ENCODE peak calls at places on chromosomes 6 and 20, in nine cellular contexts. One of them, this sample, is unnamed.

GRCh38 chr6:105178110-105178509 is 1.7 kb downstream of the POPDC3 start:
- DNase-seq in RWPE1: peak
- DNase-seq in keratinocyte: no peak
- DNase-seq in dorsolateral prefrontal cortex: no peak
- DNase-seq in AG10803: peak
- DNase-seq in astrocyte of the cerebellum: no peak
- DNase-seq in adrenal gland: no peak
- DNase-seq in PC-9: no peak
- DNase-seq in uterus: no peak
- DNase-seq in this sample: no peak

GRCh38 chr6:170062209-170062903 is 228.5 kb downstream of the DLL1 start:
- DNase-seq in PC-9: no peak
- DNase-seq in adrenal gland: no peak
- DNase-seq in AG10803: no peak
- DNase-seq in uterus: no peak
- DNase-seq in keratinocyte: no peak
- DNase-seq in astrocyte of the cerebellum: no peak
- DNase-seq in RWPE1: no peak
- DNase-seq in dorsolateral prefrontal cortex: no peak
- DNase-seq in this sample: no peak

GRCh38 chr6:111942561-111942960 is 69.3 kb upstream of the FYN start:
- DNase-seq in adrenal gland: no peak
- DNase-seq in keratinocyte: no peak
- DNase-seq in uterus: no peak
- DNase-seq in AG10803: no peak
- DNase-seq in astrocyte of the cerebellum: no peak
- DNase-seq in RWPE1: no peak
- DNase-seq in dorsolateral prefrontal cortex: no peak
- DNase-seq in PC-9: no peak
- DNase-seq in this sample: no peak

GRCh38 chr6:21935561-21936028 is 342.0 kb downstream of the SOX4 start:
- DNase-seq in AG10803: peak
- DNase-seq in RWPE1: no peak
- DNase-seq in uterus: no peak
- DNase-seq in PC-9: peak
- DNase-seq in keratinocyte: no peak
- DNase-seq in astrocyte of the cerebellum: no peak
- DNase-seq in dorsolateral prefrontal cortex: no peak
- DNase-seq in adrenal gland: peak
- DNase-seq in this sample: peak

GRCh38 chr6:44161997-44162338 is 3.3 kb downstream of the CAPN11 start:
- DNase-seq in RWPE1: peak
- DNase-seq in dorsolateral prefrontal cortex: no peak
- DNase-seq in adrenal gland: peak
- DNase-seq in keratinocyte: no peak
- DNase-seq in uterus: no peak
- DNase-seq in PC-9: no peak
- DNase-seq in astrocyte of the cerebellum: no peak
- DNase-seq in AG10803: peak
- DNase-seq in this sample: no peak

GRCh38 chr6:84280030-84280429 is 52.6 kb upstream of the CEP162 start:
- DNase-seq in RWPE1: peak
- DNase-seq in AG10803: peak
- DNase-seq in adrenal gland: no peak
- DNase-seq in dorsolateral prefrontal cortex: no peak
- DNase-seq in PC-9: no peak
- DNase-seq in uterus: no peak
- DNase-seq in astrocyte of the cerebellum: no peak
- DNase-seq in keratinocyte: no peak
- DNase-seq in this sample: no peak

GRCh38 chr20:13261460-13262301 is 40.6 kb downstream of the ISM1 start:
- DNase-seq in astrocyte of the cerebellum: peak
- DNase-seq in RWPE1: peak
- DNase-seq in adrenal gland: peak
- DNase-seq in AG10803: peak
- DNase-seq in uterus: peak
- DNase-seq in PC-9: peak
- DNase-seq in dorsolateral prefrontal cortex: no peak
- DNase-seq in keratinocyte: no peak
- DNase-seq in this sample: peak

GRCh38 chr6:150301871-150302800 is 66.7 kb upstream of the IYD start:
- DNase-seq in dorsolateral prefrontal cortex: no peak
- DNase-seq in adrenal gland: no peak
- DNase-seq in uterus: no peak
- DNase-seq in AG10803: peak
- DNase-seq in PC-9: peak
- DNase-seq in RWPE1: peak
- DNase-seq in astrocyte of the cerebellum: peak
- DNase-seq in keratinocyte: no peak
- DNase-seq in this sample: peak

GRCh38 chr20:57710841-57711240 is 1.0 kb upstream of the PMEPA1 start:
- DNase-seq in adrenal gland: no peak
- DNase-seq in uterus: no peak
- DNase-seq in keratinocyte: no peak
- DNase-seq in RWPE1: no peak
- DNase-seq in PC-9: no peak
- DNase-seq in AG10803: no peak
- DNase-seq in astrocyte of the cerebellum: no peak
- DNase-seq in dorsolateral prefrontal cortex: no peak
- DNase-seq in this sample: peak

GRCh38 chr20:57707849-57708693 is 1.7 kb downstream of the PMEPA1 start:
- DNase-seq in uterus: no peak
- DNase-seq in astrocyte of the cerebellum: no peak
- DNase-seq in PC-9: no peak
- DNase-seq in RWPE1: no peak
- DNase-seq in keratinocyte: no peak
- DNase-seq in AG10803: no peak
- DNase-seq in dorsolateral prefrontal cortex: no peak
- DNase-seq in adrenal gland: no peak
- DNase-seq in this sample: peak

GRCh38 chr20:57709823-57710799 is at the start of gene PMEPA1:
- DNase-seq in PC-9: peak
- DNase-seq in uterus: peak
- DNase-seq in astrocyte of the cerebellum: peak
- DNase-seq in adrenal gland: peak
- DNase-seq in AG10803: peak
- DNase-seq in RWPE1: peak
- DNase-seq in dorsolateral prefrontal cortex: peak
- DNase-seq in keratinocyte: no peak
- DNase-seq in this sample: peak

GRCh38 chr20:57707320-57707719 is 2.5 kb downstream of the PMEPA1 start:
- DNase-seq in RWPE1: no peak
- DNase-seq in keratinocyte: no peak
- DNase-seq in AG10803: no peak
- DNase-seq in astrocyte of the cerebellum: no peak
- DNase-seq in uterus: no peak
- DNase-seq in dorsolateral prefrontal cortex: no peak
- DNase-seq in adrenal gland: no peak
- DNase-seq in PC-9: no peak
- DNase-seq in this sample: peak

GRCh38 chr20:57708694-57709673 is 831 bp downstream of the PMEPA1 start:
- DNase-seq in adrenal gland: peak
- DNase-seq in RWPE1: no peak
- DNase-seq in AG10803: no peak
- DNase-seq in keratinocyte: no peak
- DNase-seq in astrocyte of the cerebellum: no peak
- DNase-seq in dorsolateral prefrontal cortex: no peak
- DNase-seq in uterus: peak
- DNase-seq in PC-9: no peak
- DNase-seq in this sample: peak
- TF ChIP-seq CTCF in adrenal gland: no peak
- TF ChIP-seq CTCF in RWPE1: no peak
- TF ChIP-seq CTCF in AG10803: no peak
- TF ChIP-seq CTCF in keratinocyte: no peak
- TF ChIP-seq CTCF in astrocyte of the cerebellum: no peak
- TF ChIP-seq CTCF in dorsolateral prefrontal cortex: no peak
- TF ChIP-seq CTCF in uterus: no peak
- TF ChIP-seq CTCF in PC-9: no peak
- TF ChIP-seq CTCF in this sample: no peak

GRCh38 chr20:60049601-60050000 is 91.4 kb downstream of the CDH26 start:
- DNase-seq in AG10803: no peak
- DNase-seq in dorsolateral prefrontal cortex: no peak
- DNase-seq in RWPE1: peak
- DNase-seq in astrocyte of the cerebellum: no peak
- DNase-seq in uterus: no peak
- DNase-seq in keratinocyte: peak
- DNase-seq in adrenal gland: no peak
- DNase-seq in PC-9: no peak
- DNase-seq in this sample: no peak

GRCh38 chr20:60053125-60053812 is 95.0 kb downstream of the CDH26 start:
- DNase-seq in adrenal gland: no peak
- DNase-seq in RWPE1: no peak
- DNase-seq in astrocyte of the cerebellum: no peak
- DNase-seq in uterus: no peak
- DNase-seq in AG10803: no peak
- DNase-seq in keratinocyte: no peak
- DNase-seq in dorsolateral prefrontal cortex: no peak
- DNase-seq in PC-9: no peak
- DNase-seq in this sample: no peak

GRCh38 chr20:60052322-60052721 is 94.1 kb downstream of the CDH26 start:
- DNase-seq in RWPE1: no peak
- DNase-seq in keratinocyte: no peak
- DNase-seq in uterus: no peak
- DNase-seq in AG10803: no peak
- DNase-seq in dorsolateral prefrontal cortex: no peak
- DNase-seq in PC-9: no peak
- DNase-seq in adrenal gland: no peak
- DNase-seq in astrocyte of the cerebellum: no peak
- DNase-seq in this sample: no peak

GRCh38 chr20:60048634-60049578 is 90.7 kb downstream of the CDH26 start:
- DNase-seq in RWPE1: peak
- DNase-seq in adrenal gland: no peak
- DNase-seq in uterus: no peak
- DNase-seq in PC-9: no peak
- DNase-seq in dorsolateral prefrontal cortex: no peak
- DNase-seq in astrocyte of the cerebellum: no peak
- DNase-seq in AG10803: no peak
- DNase-seq in keratinocyte: no peak
- DNase-seq in this sample: no peak

DNA sequence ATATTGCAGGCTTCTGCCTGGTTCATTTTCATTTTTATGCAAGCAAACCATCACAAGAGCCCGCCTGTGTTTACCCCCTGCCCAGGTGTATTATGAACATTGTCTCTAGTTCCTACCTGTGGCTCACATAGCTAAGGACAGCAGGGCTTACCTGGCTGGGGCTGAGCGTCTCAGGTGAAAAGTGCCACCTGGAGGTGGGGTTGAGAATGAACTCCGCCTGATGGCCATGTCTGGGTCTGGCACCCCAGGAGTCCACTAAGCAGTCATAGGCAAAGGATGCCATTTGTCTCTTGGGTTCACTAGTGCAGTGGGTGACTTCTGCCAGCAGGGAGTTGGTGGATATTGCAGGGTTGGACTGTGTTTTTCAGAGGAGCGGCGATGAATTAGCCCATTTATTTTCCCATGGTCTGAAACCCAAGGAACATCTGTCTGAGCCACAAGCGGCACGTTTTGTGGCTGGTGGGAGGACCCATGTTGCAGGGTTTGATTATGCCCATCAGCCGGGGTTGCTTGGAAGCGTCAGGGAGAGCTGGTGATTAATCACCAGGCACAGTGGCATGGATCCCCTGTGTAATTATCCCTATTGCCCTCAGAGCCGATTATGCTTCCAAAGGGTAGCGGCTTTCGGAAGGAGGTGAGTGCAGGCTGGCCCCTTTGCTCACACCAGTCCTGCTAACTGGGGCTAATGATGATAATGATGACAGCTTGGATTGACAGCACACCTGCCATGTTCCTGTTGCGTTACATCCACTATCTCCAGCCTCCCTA is 92.2 kb downstream of the CDH26 start:
- DNase-seq in keratinocyte: peak
- DNase-seq in adrenal gland: no peak
- DNase-seq in PC-9: peak
- DNase-seq in AG10803: no peak
- DNase-seq in astrocyte of the cerebellum: no peak
- DNase-seq in dorsolateral prefrontal cortex: no peak
- DNase-seq in uterus: no peak
- DNase-seq in RWPE1: peak
- DNase-seq in this sample: peak
- TF ChIP-seq CTCF in keratinocyte: peak
- TF ChIP-seq CTCF in adrenal gland: no peak
- TF ChIP-seq CTCF in PC-9: peak
- TF ChIP-seq CTCF in AG10803: peak
- TF ChIP-seq CTCF in astrocyte of the cerebellum: peak
- TF ChIP-seq CTCF in dorsolateral prefrontal cortex: no peak
- TF ChIP-seq CTCF in uterus: no peak
- TF ChIP-seq CTCF in RWPE1: no peak
- TF ChIP-seq CTCF in this sample: peak

GRCh38 chr20:21520702-21521595 is 7.1 kb upstream of the NKX2-2 start:
- DNase-seq in PC-9: no peak
- DNase-seq in RWPE1: no peak
- DNase-seq in adrenal gland: no peak
- DNase-seq in uterus: no peak
- DNase-seq in dorsolateral prefrontal cortex: no peak
- DNase-seq in keratinocyte: no peak
- DNase-seq in astrocyte of the cerebellum: no peak
- DNase-seq in AG10803: peak
- DNase-seq in this sample: no peak
- TF ChIP-seq CTCF in PC-9: no peak
- TF ChIP-seq CTCF in RWPE1: no peak
- TF ChIP-seq CTCF in adrenal gland: no peak
- TF ChIP-seq CTCF in uterus: no peak
- TF ChIP-seq CTCF in dorsolateral prefrontal cortex: peak
- TF ChIP-seq CTCF in keratinocyte: no peak
- TF ChIP-seq CTCF in astrocyte of the cerebellum: no peak
- TF ChIP-seq CTCF in AG10803: no peak
- TF ChIP-seq CTCF in this sample: no peak

GRCh38 chr20:46701556-46701955 is 7.9 kb upstream of the SLC2A10 start:
- DNase-seq in dorsolateral prefrontal cortex: no peak
- DNase-seq in adrenal gland: no peak
- DNase-seq in AG10803: peak
- DNase-seq in astrocyte of the cerebellum: no peak
- DNase-seq in uterus: no peak
- DNase-seq in keratinocyte: no peak
- DNase-seq in PC-9: no peak
- DNase-seq in RWPE1: no peak
- DNase-seq in this sample: no peak

GRCh38 chr20:46698788-46699187 is 9.5 kb upstream of the TP53RK start:
- DNase-seq in adrenal gland: no peak
- DNase-seq in uterus: no peak
- DNase-seq in astrocyte of the cerebellum: no peak
- DNase-seq in dorsolateral prefrontal cortex: no peak
- DNase-seq in PC-9: no peak
- DNase-seq in keratinocyte: no peak
- DNase-seq in AG10803: no peak
- DNase-seq in RWPE1: no peak
- DNase-seq in this sample: no peak

GRCh38 chr20:46700481-46700880 is 9.0 kb upstream of the SLC2A10 start:
- DNase-seq in uterus: no peak
- DNase-seq in PC-9: no peak
- DNase-seq in keratinocyte: no peak
- DNase-seq in astrocyte of the cerebellum: no peak
- DNase-seq in dorsolateral prefrontal cortex: no peak
- DNase-seq in AG10803: no peak
- DNase-seq in adrenal gland: no peak
- DNase-seq in RWPE1: no peak
- DNase-seq in this sample: no peak

GRCh38 chr20:46701057-46701456 is 8.4 kb upstream of the SLC2A10 start:
- DNase-seq in uterus: no peak
- DNase-seq in astrocyte of the cerebellum: no peak
- DNase-seq in AG10803: no peak
- DNase-seq in dorsolateral prefrontal cortex: no peak
- DNase-seq in RWPE1: no peak
- DNase-seq in adrenal gland: no peak
- DNase-seq in PC-9: no peak
- DNase-seq in keratinocyte: no peak
- DNase-seq in this sample: no peak

GRCh38 chr20:46699651-46700359 is 9.6 kb upstream of the SLC2A10 start:
- DNase-seq in AG10803: peak
- DNase-seq in RWPE1: peak
- DNase-seq in adrenal gland: no peak
- DNase-seq in keratinocyte: no peak
- DNase-seq in uterus: no peak
- DNase-seq in PC-9: peak
- DNase-seq in dorsolateral prefrontal cortex: no peak
- DNase-seq in astrocyte of the cerebellum: no peak
- DNase-seq in this sample: peak
- TF ChIP-seq CTCF in AG10803: peak
- TF ChIP-seq CTCF in RWPE1: peak
- TF ChIP-seq CTCF in adrenal gland: peak
- TF ChIP-seq CTCF in keratinocyte: peak
- TF ChIP-seq CTCF in uterus: no peak
- TF ChIP-seq CTCF in PC-9: peak
- TF ChIP-seq CTCF in dorsolateral prefrontal cortex: peak
- TF ChIP-seq CTCF in astrocyte of the cerebellum: peak
- TF ChIP-seq CTCF in this sample: peak

This sample was measured in Calu3.